ENCODE peak calls at places on chromosomes 6 and 20, in eight cellular contexts. K is tibial artery, D is kidney epithelial cell, N is HFF-Myc, L is endothelial cell, W is fibroblast of lung, V is fibroblast of pulmonary artery, M is keratinocyte. G is an unnamed sample.

GRCh38 chr6:42418739-42419138 is 33.0 kb downstream of the TRERF1 start:
- DNase-seq in N (no peak), V (no peak), D (no peak), K (no peak), W (no peak), M (no peak), L (no peak), G (no peak)

GRCh38 chr6:144265390-144265789 is 19.7 kb upstream of the UTRN start:
- DNase-seq in D (no peak), L (peak), V (peak), N (no peak), K (no peak), M (peak), W (peak), G (peak)

GRCh38 chr6:15796844-15797243 is 134.0 kb upstream of the DTNBP1 start:
- DNase-seq in L (no peak), D (no peak), M (no peak), V (no peak), N (no peak), K (no peak), W (no peak), G (no peak)

GRCh38 chr6:90753820-90754604 is 167.1 kb upstream of the MAP3K7 start:
- DNase-seq in K (no peak), N (no peak), D (no peak), M (no peak), V (no peak), W (no peak), L (no peak), G (no peak)

GRCh38 chr20:49886571-49887203 is 28.6 kb downstream of the SPATA2 start:
- DNase-seq in K (peak), N (no peak), D (no peak), V (no peak), M (no peak), L (no peak), W (no peak), G (no peak)

GRCh38 chr20:41279546-41280225 is 37.8 kb downstream of the ZHX3 start:
- DNase-seq in M (no peak), W (no peak), K (no peak), N (no peak), L (no peak), D (no peak), V (no peak), G (no peak)

GRCh38 chr6:6323352-6323751 is 2.9 kb upstream of the F13A1 start:
- DNase-seq in W (no peak), L (no peak), N (no peak), V (no peak), M (no peak), K (no peak), D (no peak), G (no peak)

GRCh38 chr20:50312682-50313187 is 122.1 kb downstream of the CEBPB start:
- DNase-seq in K (peak), W (peak), V (peak), M (no peak), D (no peak), N (no peak), L (no peak), G (peak)

GRCh38 chr6:40845588-40845987 is 193.4 kb downstream of the UNC5CL start:
- DNase-seq in D (no peak), V (peak), N (no peak), K (no peak), L (peak), M (no peak), W (peak), G (peak)

GRCh38 chr6:156016186-156016976 is 560.7 kb upstream of the NOX3 start:
- DNase-seq in V (no peak), W (no peak), D (peak), L (no peak), M (no peak), N (no peak), K (no peak), G (no peak)

GRCh38 chr6:48535569-48535968 is 424.6 kb upstream of the PTCHD4 start:
- DNase-seq in K (no peak), V (peak), L (no peak), D (peak), W (peak), M (peak), N (peak), G (no peak)

GRCh38 chr6:111898452-111898851 is 25.2 kb upstream of the FYN start:
- DNase-seq in N (no peak), V (no peak), D (no peak), L (no peak), K (no peak), W (no peak), M (no peak), G (no peak)

GRCh38 chr20:38156280-38156679 is 8.8 kb downstream of the TGM2 start:
- DNase-seq in D (no peak), M (no peak), W (no peak), N (no peak), V (no peak), K (no peak), L (no peak), G (no peak)

GRCh38 chr6:26183581-26184408 is 96.6 kb downstream of the HFE start:
- DNase-seq in M (no peak), K (peak), D (no peak), L (peak), W (peak), V (peak), N (peak), G (peak)

GRCh38 chr6:167698540-167698939 is 128.2 kb upstream of the AFDN start:
- DNase-seq in N (no peak), L (no peak), V (no peak), D (no peak), M (no peak), W (no peak), K (no peak), G (no peak)

GRCh38 chr20:35739294-35740163 is 2.5 kb downstream of the RBM39 start:
- DNase-seq in L (no peak), N (no peak), K (no peak), V (peak), W (peak), M (no peak), D (no peak), G (peak)

GRCh38 chr20:35738410-35739179 is 3.5 kb downstream of the RBM39 start:
- DNase-seq in D (no peak), V (no peak), L (no peak), M (no peak), N (no peak), K (no peak), W (no peak), G (no peak)

GRCh38 chr20:35741892-35742740 is at the start of gene RBM39:
- DNase-seq in D (peak), K (peak), L (peak), N (peak), W (peak), V (peak), M (peak), G (peak)

GRCh38 chr20:35743693-35744491 is 1.8 kb upstream of the RBM39 start:
- DNase-seq in M (no peak), W (no peak), D (no peak), N (no peak), K (no peak), L (no peak), V (no peak), G (no peak)

DNA sequence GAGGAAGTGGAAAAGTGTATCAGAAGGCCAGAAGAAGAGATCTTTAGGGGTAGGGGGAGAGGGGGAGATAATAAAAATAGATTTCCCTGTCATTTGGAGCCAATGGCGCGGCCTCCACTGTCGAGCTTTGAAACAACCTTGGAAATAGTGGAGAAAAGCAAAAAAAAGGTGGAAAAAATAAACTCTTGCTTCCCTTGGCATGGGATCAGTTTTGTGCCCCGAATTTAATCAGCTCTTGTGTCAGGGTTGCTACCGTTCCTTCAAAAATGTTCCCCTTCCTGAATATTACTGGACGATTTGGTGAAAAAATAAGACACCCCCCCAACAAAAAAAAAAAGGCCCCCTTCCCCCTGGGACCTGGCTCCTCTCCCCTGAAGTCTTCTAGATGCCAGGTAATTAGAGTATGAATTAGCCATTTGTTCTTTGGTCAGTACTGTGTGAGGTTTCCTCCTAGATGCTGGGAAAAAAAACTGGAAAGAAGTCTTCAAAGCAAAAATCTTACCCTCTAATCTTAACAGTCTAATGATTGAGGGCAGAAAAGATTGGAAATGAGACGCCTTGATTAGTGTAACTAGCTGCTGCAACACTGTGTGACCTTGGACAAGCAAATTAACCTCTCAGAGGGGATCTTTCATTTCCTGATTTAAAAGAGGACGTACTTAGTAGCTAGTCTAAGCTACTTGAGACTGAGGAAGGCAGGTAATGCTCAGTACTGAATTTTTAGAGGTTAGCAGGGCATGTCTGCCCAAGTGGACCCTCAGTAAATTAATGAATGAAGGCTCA is 872 bp upstream of the RBM39 start:
- DNase-seq in D (no peak), W (peak), V (no peak), M (no peak), N (no peak), K (no peak), L (no peak), G (no peak)
- TF ChIP-seq CTCF in D (no peak), W (no peak), V (no peak), M (no peak), N (no peak), K (no peak), L (no peak), G (peak)

GRCh38 chr6:116064626-116065025 is 3.9 kb upstream of the FRK start:
- DNase-seq in N (no peak), L (no peak), W (no peak), K (no peak), D (no peak), M (no peak), V (no peak), G (no peak)

GRCh38 chr6:116059713-116060571 is 749 bp downstream of the FRK start:
- DNase-seq in M (no peak), W (peak), V (no peak), L (no peak), N (no peak), D (peak), K (no peak), G (no peak)

GRCh38 chr6:116057766-116058165 is 2.9 kb downstream of the FRK start:
- DNase-seq in M (no peak), D (no peak), N (no peak), K (no peak), L (no peak), V (no peak), W (no peak), G (no peak)

GRCh38 chr6:116062496-116062895 is 1.8 kb upstream of the FRK start:
- DNase-seq in K (no peak), M (no peak), D (no peak), W (no peak), L (no peak), N (no peak), V (no peak), G (no peak)

GRCh38 chr6:116060572-116061283 is at the start of gene FRK:
- DNase-seq in D (peak), V (peak), W (peak), L (no peak), M (no peak), N (no peak), K (peak), G (peak)
- TF ChIP-seq CTCF in D (no peak), V (peak), W (no peak), L (no peak), M (no peak), N (peak), K (peak), G (peak)

GRCh38 chr6:579339-579738 is 77.6 kb downstream of the HUS1B start:
- DNase-seq in W (peak), D (no peak), N (peak), M (no peak), L (no peak), K (no peak), V (peak), G (peak)
- TF ChIP-seq CTCF in W (peak), D (peak), N (peak), M (peak), L (no peak), K (no peak), V (peak), G (peak)

DNA sequence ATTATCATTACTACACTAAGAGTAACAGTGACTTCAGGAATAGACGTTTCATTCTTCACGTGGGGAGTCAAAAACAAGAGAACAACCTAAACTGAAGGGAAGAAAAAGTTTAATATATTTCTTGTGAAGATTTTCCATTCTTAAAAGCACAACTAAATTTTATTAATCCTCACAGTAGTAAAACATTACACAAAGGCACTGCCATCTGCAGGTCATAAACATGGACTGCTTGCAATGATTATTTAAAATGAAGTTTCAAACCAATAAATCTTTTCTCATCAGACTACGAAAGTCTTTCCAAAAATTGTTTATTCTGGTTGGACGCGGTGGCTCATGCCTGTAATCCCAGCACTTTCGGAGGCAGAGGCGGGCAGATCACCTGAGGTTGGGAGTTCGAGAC is 2.6 kb downstream of the NCOA5 start:
- DNase-seq in M (no peak), D (no peak), L (no peak), N (no peak), K (no peak), V (peak), W (peak), G (peak)
- TF ChIP-seq CTCF in M (no peak), D (peak), L (no peak), N (no peak), K (peak), V (peak), W (peak), G (peak)

GRCh38 chr6:74409447-74409846 is 713.4 kb downstream of the CD109 start:
- DNase-seq in M (no peak), L (no peak), N (peak), V (peak), K (no peak), W (peak), D (peak), G (peak)
- TF ChIP-seq CTCF in M (no peak), L (no peak), N (peak), V (peak), K (peak), W (peak), D (peak), G (peak)

GRCh38 chr6:35496851-35497570 is at the start of gene TEAD3:
- DNase-seq in K (peak), D (no peak), N (no peak), L (peak), W (peak), V (peak), M (no peak), G (peak)
- TF ChIP-seq CTCF in K (no peak), D (no peak), N (no peak), L (no peak), W (peak), V (no peak), M (no peak), G (no peak)

GRCh38 chr6:1312193-1312443 is 220 bp downstream of the FOXQ1 start:
- DNase-seq in N (no peak), D (no peak), M (no peak), K (no peak), L (no peak), W (no peak), V (no peak), G (no peak)
- TF ChIP-seq CTCF in N (no peak), D (no peak), M (no peak), K (no peak), L (no peak), W (peak), V (no peak), G (no peak)

DNA sequence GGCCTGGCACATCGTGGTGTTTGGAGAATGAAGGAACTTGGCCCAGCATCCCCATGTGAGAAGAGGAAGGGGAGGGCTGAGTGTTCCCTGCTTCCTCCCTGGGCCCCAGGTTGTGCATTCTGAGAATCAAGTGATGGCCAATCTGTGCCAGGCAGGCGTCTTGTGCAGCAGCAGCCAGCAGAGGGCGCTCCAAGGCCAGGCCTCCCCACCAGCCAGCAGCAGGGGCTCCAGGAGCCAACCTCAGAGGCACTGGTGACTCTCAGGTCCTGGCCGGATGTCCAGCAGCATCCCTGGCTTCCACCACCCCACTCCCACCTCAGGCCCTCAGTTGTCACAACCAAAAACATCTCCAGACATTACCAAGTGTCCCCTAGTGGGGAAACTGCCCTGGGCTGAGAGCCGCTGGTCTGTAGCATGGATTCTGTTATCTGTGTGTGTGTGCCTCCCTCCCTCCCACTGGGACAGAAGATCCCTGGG is 192.0 kb downstream of the PREX1 start:
- DNase-seq in V (peak), M (no peak), K (no peak), N (no peak), D (no peak), L (peak), W (peak), G (peak)
- TF ChIP-seq CTCF in V (peak), M (peak), K (peak), N (peak), D (peak), L (peak), W (peak), G (peak)